ENCODE peak calls at places on chromosomes 5 and 9, in four cellular contexts. J, W, A and E are unnamed samples.

GRCh38 chr9:86637515-86637914 is 283.3 kb upstream of the TUT7 start:
- DNase-seq in J (no peak), W (no peak), A (peak; percentile 7), E (peak; percentile 11)

GRCh38 chr5:110768138-110768845 is 29.5 kb downstream of the SLC25A46 start:
- DNase-seq in J (no peak), W (no peak), A (no peak), E (no peak)

GRCh38 chr5:169181785-169182184 is 119.2 kb downstream of the SLIT3 start:
- DNase-seq in J (no peak), W (no peak), A (no peak), E (no peak)

GRCh38 chr9:108323615-108324014 is 532.2 kb downstream of the ACTL7B start:
- DNase-seq in J (no peak), W (no peak), A (no peak), E (no peak)

GRCh38 chr9:20178679-20179078 is 389.8 kb upstream of the SLC24A2 start:
- DNase-seq in J (no peak), W (no peak), A (no peak), E (no peak)

GRCh38 chr5:7886849-7887460 is 18.0 kb downstream of the MTRR start:
- DNase-seq in J (no peak), W (no peak), A (peak; percentile 59), E (peak; percentile 8)

GRCh38 chr5:171275822-171276544 is 33.1 kb upstream of the TLX3 start:
- DNase-seq in J (no peak), W (no peak), A (no peak), E (no peak)

GRCh38 chr9:12708562-12709298 is 15.5 kb downstream of the TYRP1 start:
- DNase-seq in J (no peak), W (no peak), A (no peak), E (no peak)

GRCh38 chr5:14199902-14200301 is 56.8 kb downstream of the TRIO start:
- DNase-seq in J (no peak), W (no peak), A (no peak), E (no peak)

GRCh38 chr9:5518937-5519319 is 8.6 kb downstream of the PDCD1LG2 start:
- DNase-seq in J (peak; percentile 31), W (no peak), A (no peak), E (no peak)

GRCh38 chr9:129126789-129127618 is 15.8 kb downstream of the PTPA start:
- DNase-seq in J (no peak), W (no peak), A (no peak), E (no peak)

GRCh38 chr5:21663082-21663481 is 1190.1 kb downstream of the CDH12 start:
- DNase-seq in J (no peak), W (no peak), A (no peak), E (no peak)

GRCh38 chr5:154829589-154830218 is 20.7 kb downstream of the FAXDC2 start:
- DNase-seq in J (no peak), W (no peak), A (no peak), E (no peak)

GRCh38 chr9:132168347-132168746 is 6.5 kb downstream of the NTNG2 start:
- DNase-seq in J (no peak), W (peak; percentile 80), A (peak; percentile 76), E (no peak)

GRCh38 chr5:93454896-93455295 is 126.1 kb downstream of the NR2F1-AS1 start:
- DNase-seq in J (no peak), W (no peak), A (no peak), E (no peak)

GRCh38 chr5:8538813-8539212 is 669.9 kb downstream of the MTRR start:
- DNase-seq in J (no peak), W (no peak), A (no peak), E (no peak)

GRCh38 chr9:106801816-106802215 is 61.1 kb upstream of the ZNF462 start:
- DNase-seq in J (no peak), W (no peak), A (no peak), E (no peak)

GRCh38 chr5:167939686-167940085 is 351.8 kb upstream of the WWC1 start:
- DNase-seq in J (no peak), W (no peak), A (no peak), E (no peak)

GRCh38 chr5:122415481-122416120 is 103.6 kb downstream of the SNCAIP start:
- DNase-seq in J (no peak), W (peak; percentile 67), A (peak; percentile 93), E (no peak)

GRCh38 chr5:172932313-172933017 is 26.8 kb upstream of the RPL26L1 start:
- DNase-seq in J (peak; percentile 34), W (peak; percentile 84), A (peak; percentile 81), E (peak; percentile 71)

GRCh38 chr5:73631500-73631899 is 5.5 kb downstream of the ARHGEF28 start:
- DNase-seq in J (no peak), W (no peak), A (no peak), E (no peak)

GRCh38 chr9:127451681-127452480 is 571 bp downstream of the LRSAM1 start:
- DNase-seq in J (no peak), W (peak; percentile 61), A (peak; percentile 62), E (peak; percentile 17)

GRCh38 chr9:124348831-124349230 is 66.4 kb downstream of the PSMB7 start:
- DNase-seq in J (no peak), W (peak; percentile 33), A (no peak), E (no peak)

GRCh38 chr9:78325343-78325742 is 28.4 kb downstream of the PSAT1 start:
- DNase-seq in J (no peak), W (peak; percentile 51), A (peak; percentile 8), E (no peak)

GRCh38 chr9:97900738-97901565 is 21.3 kb downstream of the TRMO start:
- DNase-seq in J (no peak), W (no peak), A (peak; percentile 81), E (peak; percentile 29)

GRCh38 chr5:50958852-50959457 is 292.5 kb downstream of the PARP8 start:
- DNase-seq in J (no peak), W (no peak), A (peak; percentile 42), E (no peak)

GRCh38 chr9:116661037-116661954 is 25.8 kb upstream of the TRIM32 start:
- DNase-seq in J (no peak), W (no peak), A (peak; percentile 89), E (peak; percentile 8)

GRCh38 chr5:149177911-149178565 is 36.7 kb downstream of the ABLIM3 start:
- DNase-seq in J (no peak), W (no peak), A (peak; percentile 80), E (no peak)

GRCh38 chr5:126016256-126016655 is 407.0 kb upstream of the GRAMD2B start:
- DNase-seq in J (no peak), W (peak; percentile 48), A (peak; percentile 85), E (no peak)

GRCh38 chr5:95611396-95611795 is 8.5 kb upstream of the GPR150 start:
- DNase-seq in J (no peak), W (no peak), A (no peak), E (no peak)

GRCh38 chr9:68497629-68498028 is 43.1 kb downstream of the TMEM252 start:
- DNase-seq in J (no peak), W (no peak), A (no peak), E (no peak)

GRCh38 chr5:107455111-107455544 is 215.6 kb downstream of the EFNA5 start:
- DNase-seq in J (no peak), W (no peak), A (no peak), E (no peak)